ENCODE peak calls at places on chromosome 19, in seven cellular contexts. Q is ELF-1, E is neural progenitor cell, C is erythroblast, N is iris pigment epithelial cell, P is caudate nucleus, J is fibroblast of pulmonary artery. Y is an unnamed sample.

GRCh38 chr19:35153701-35154534 is 617 bp upstream of the FXYD5 start:
- DNase-seq in Q (peak), E (peak), C (peak), N (peak), P (no peak), J (peak), Y (no peak)

GRCh38 chr19:17966497-17967257 is at the start of gene KCNN1:
- DNase-seq in Q (no peak), E (peak), C (no peak), N (no peak), P (no peak), J (no peak), Y (no peak)

GRCh38 chr19:3720533-3720917 is 12.3 kb downstream of the TJP3 start:
- DNase-seq in Q (peak), E (peak), C (no peak), N (no peak), P (no peak), J (no peak), Y (no peak)

GRCh38 chr19:52270266-52270885 is 989 bp downstream of the ZNF766 start:
- DNase-seq in Q (no peak), E (peak), C (peak), N (peak), P (no peak), J (no peak), Y (no peak)

GRCh38 chr19:33546656-33547055 is 25.1 kb upstream of the PEPD start:
- DNase-seq in Q (no peak), E (no peak), C (no peak), N (no peak), P (no peak), J (no peak), Y (no peak)

GRCh38 chr19:28581468-28581770 is 631.5 kb downstream of the UQCRFS1 start:
- DNase-seq in Q (no peak), E (no peak), C (no peak), N (no peak), P (no peak), J (no peak), Y (no peak)

GRCh38 chr19:8696993-8697392 is 1.6 kb downstream of the ACTL9 start:
- DNase-seq in Q (no peak), E (no peak), C (no peak), N (no peak), P (no peak), J (no peak), Y (no peak)

GRCh38 chr19:2540646-2541454 is 64.9 kb downstream of the GADD45B start:
- DNase-seq in Q (peak), E (peak), C (no peak), N (peak), P (no peak), J (peak), Y (peak)

GRCh38 chr19:48619692-48620565 is 623 bp downstream of the SPHK2 start:
- DNase-seq in Q (no peak), E (no peak), C (peak), N (no peak), P (no peak), J (no peak), Y (no peak)

GRCh38 chr19:32345261-32346207 is at the start of gene ZNF507:
- DNase-seq in Q (peak), E (peak), C (peak), N (peak), P (no peak), J (peak), Y (peak)

GRCh38 chr19:32675720-32676185 is at the start of gene RGS9BP:
- DNase-seq in Q (no peak), E (peak), C (peak), N (peak), P (no peak), J (peak), Y (peak)

GRCh38 chr19:6409346-6409745 is 15.3 kb downstream of the KHSRP start:
- DNase-seq in Q (no peak), E (no peak), C (no peak), N (no peak), P (no peak), J (no peak), Y (no peak)

GRCh38 chr19:42289556-42290041 is 12.3 kb upstream of the PRR19 start:
- DNase-seq in Q (no peak), E (no peak), C (no peak), N (no peak), P (no peak), J (no peak), Y (no peak)

GRCh38 chr19:872266-872951 is 12.9 kb downstream of the CFD start:
- DNase-seq in Q (peak), E (peak), C (peak), N (peak), P (no peak), J (peak), Y (peak)

GRCh38 chr19:44737238-44738160 is 11.0 kb upstream of the BCL3 start:
- DNase-seq in Q (no peak), E (no peak), C (no peak), N (no peak), P (no peak), J (no peak), Y (peak)

GRCh38 chr19:19274716-19275115 is 1.6 kb upstream of the TM6SF2 start:
- DNase-seq in Q (no peak), E (no peak), C (no peak), N (no peak), P (no peak), J (no peak), Y (no peak)

Y was measured in astrocyte of the spinal cord.